ENCODE peak calls at places on chromosomes 2 and 18, in nine cellular contexts. Q is RWPE1, S is SK-N-MC, Y is transverse colon, U is neural progenitor cell, J is IMR-90, M is heart left ventricle, H is body of pancreas, O is upper lobe of right lung. T is an unnamed sample.

GRCh38 chr2:172083725-172084483 is 1.4 kb upstream of the DLX1 start:
- DNase-seq in Y (no peak), S (no peak), M (no peak), J (no peak), O (no peak), U (peak; percentile 35), H (no peak), Q (no peak), T (no peak)

GRCh38 chr2:6054394-6054732 is 362.2 kb downstream of the SOX11 start:
- DNase-seq in Y (no peak), S (no peak), J (no peak), Q (no peak), M (no peak), U (no peak), O (no peak), H (no peak), T (no peak)

GRCh38 chr2:175080479-175080878 is 75.3 kb upstream of the CHN1 start:
- DNase-seq in U (no peak), H (no peak), M (no peak), O (no peak), Y (no peak), S (peak; percentile 89), Q (peak; percentile 17), J (no peak), T (no peak)

GRCh38 chr2:120733238-120733942 is 2.3 kb upstream of the GLI2 start:
- DNase-seq in H (no peak), U (no peak), Q (no peak), J (peak; percentile 33), M (peak; percentile 11), S (no peak), Y (no peak), O (no peak), T (no peak)

GRCh38 chr2:63163231-63163845 is 112.7 kb downstream of the OTX1 start:
- DNase-seq in M (no peak), H (no peak), Q (no peak), Y (no peak), O (no peak), U (no peak), J (no peak), S (no peak), T (no peak)

GRCh38 chr2:11357428-11357972 is 13.1 kb upstream of the ROCK2 start:
- DNase-seq in O (peak; percentile 79), Y (peak; percentile 36), Q (no peak), J (no peak), M (no peak), U (no peak), H (peak; percentile 70), S (no peak), T (no peak)

GRCh38 chr2:28626891-28627421 is 124.7 kb upstream of the PPP1CB start:
- DNase-seq in M (no peak), H (no peak), S (no peak), U (no peak), Q (no peak), Y (peak; percentile 34), O (peak; percentile 46), J (peak; percentile 77), T (no peak)

GRCh38 chr2:98517636-98518035 is 73.0 kb downstream of the INPP4A start:
- DNase-seq in U (no peak), M (no peak), S (no peak), Q (no peak), J (no peak), Y (no peak), O (no peak), H (no peak), T (no peak)

GRCh38 chr2:157849591-157849990 is 26.5 kb downstream of the ACVR1 start:
- DNase-seq in J (no peak), M (no peak), H (peak; percentile 31), U (no peak), S (no peak), Q (no peak), Y (no peak), O (no peak), T (no peak)

GRCh38 chr2:198662916-198663315 is 794.8 kb downstream of the SATB2 start:
- DNase-seq in H (no peak), O (no peak), M (no peak), Q (no peak), J (no peak), Y (no peak), S (no peak), U (no peak), T (no peak)

GRCh38 chr18:26089247-26090129 is 925 bp downstream of the SS18 start:
- DNase-seq in M (no peak), U (peak; percentile 52), Y (no peak), H (no peak), J (peak; percentile 49), Q (peak; percentile 13), O (no peak), S (no peak), T (peak; percentile 53)

GRCh38 chr2:17199741-17200140 is 318.5 kb downstream of the RAD51AP2 start:
- DNase-seq in Y (no peak), O (no peak), M (no peak), U (no peak), J (no peak), H (no peak), S (no peak), Q (no peak), T (no peak)

GRCh38 chr2:224816816-224817215 is 100.7 kb upstream of the CCDC195 start:
- DNase-seq in S (no peak), U (no peak), Y (no peak), Q (peak; percentile 68), H (no peak), O (no peak), M (no peak), J (peak; percentile 89), T (no peak)

GRCh38 chr18:73766915-73767314 is 380.7 kb downstream of the FBXO15 start:
- DNase-seq in H (no peak), U (no peak), J (no peak), Y (no peak), O (no peak), M (no peak), S (no peak), Q (no peak), T (no peak)

GRCh38 chr18:31723998-31724711 is 36.5 kb downstream of the SLC25A52 start:
- DNase-seq in O (peak; percentile 64), Y (peak; percentile 10), S (no peak), J (no peak), Q (no peak), U (no peak), M (peak; percentile 33), H (peak; percentile 51), T (no peak)

GRCh38 chr2:66301073-66301766 is 133.7 kb upstream of the MEIS1 start:
- DNase-seq in Y (peak; percentile 14), H (no peak), O (no peak), J (peak; percentile 34), S (no peak), U (no peak), Q (no peak), M (peak; percentile 60), T (no peak)

GRCh38 chr18:42561521-42561920 is 554.0 kb downstream of the RIT2 start:
- DNase-seq in Q (no peak), J (no peak), O (no peak), Y (no peak), S (no peak), H (no peak), U (no peak), M (no peak), T (no peak)

GRCh38 chr2:180010701-180011100 is 3.6 kb upstream of the CWC22 start:
- DNase-seq in U (no peak), S (no peak), J (no peak), M (no peak), O (no peak), Q (no peak), H (no peak), Y (no peak), T (no peak)

GRCh38 chr2:145220496-145220895 is 700.6 kb upstream of the ZEB2 start:
- DNase-seq in S (no peak), H (no peak), M (no peak), Q (no peak), U (no peak), O (no peak), Y (no peak), J (no peak), T (no peak)
- H3K27ac ChIP-seq in S (no peak overlapping the region), H (no peak overlapping the region), M (no peak overlapping the region), Q (no peak overlapping the region), U (no peak overlapping the region), O (no peak overlapping the region), Y (no peak overlapping the region), J (no peak overlapping the region), T (no peak overlapping the region)

DNA sequence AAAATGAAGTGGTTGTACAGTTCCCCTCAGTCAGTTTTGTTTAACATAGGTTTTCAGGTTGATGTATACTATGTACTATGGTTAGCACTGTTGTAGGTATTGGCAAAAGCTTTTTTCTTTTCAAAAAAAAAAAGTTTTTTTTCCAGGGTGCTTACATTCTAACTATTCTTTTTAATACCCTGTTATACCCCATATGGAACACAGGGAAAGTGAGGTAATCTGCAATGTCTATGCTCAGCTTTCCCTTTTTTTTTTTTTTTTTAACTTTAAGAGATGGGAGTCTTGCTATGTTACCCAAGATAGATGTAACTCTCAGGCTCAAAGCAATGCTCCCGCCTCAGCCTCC is 590 bp upstream of the CCDC138 start:
- DNase-seq in S (no peak), H (no peak), J (peak; percentile 43), Y (no peak), O (no peak), U (no peak), Q (no peak), M (no peak), T (no peak)
- H3K27ac ChIP-seq in S (peak overlapping the region; percentile 42), H (peak overlapping the region; percentile 59), J (peak overlapping the region; percentile 82), Y (peak overlapping the region; percentile 69), O (peak overlapping the region; percentile 58), U (peak overlapping the region; percentile 77), Q (peak overlapping the region; percentile 88), M (peak overlapping the region; percentile 62), T (peak overlapping the region; percentile 33)

GRCh38 chr2:183998797-183999190 is 599.5 kb upstream of the ZNF804A start:
- DNase-seq in Y (no peak), H (peak; percentile 64), U (no peak), J (no peak), S (no peak), O (no peak), M (no peak), Q (no peak), T (no peak)
- H3K27ac ChIP-seq in Y (no peak overlapping the region), H (peak overlapping the region; percentile 36), U (no peak overlapping the region), J (no peak overlapping the region), S (no peak overlapping the region), O (no peak overlapping the region), M (no peak overlapping the region), Q (no peak overlapping the region), T (no peak overlapping the region)

GRCh38 chr2:8642332-8643078 is 39.4 kb upstream of the ID2 start:
- DNase-seq in J (no peak), O (no peak), U (peak; percentile 59), H (no peak), M (no peak), Q (no peak), Y (no peak), S (no peak), T (no peak)
- H3K27ac ChIP-seq in J (no peak overlapping the region), O (no peak overlapping the region), U (peak overlapping the region; percentile 64), H (no peak overlapping the region), M (no peak overlapping the region), Q (no peak overlapping the region), Y (no peak overlapping the region), S (no peak overlapping the region), T (no peak overlapping the region)

T was measured in caudate nucleus.